ENCODE peak calls at places on chromosomes 2 and 18, in four cellular contexts. One of them, this sample, is unnamed.

GRCh38 chr2:38465789-38466127 is 88.7 kb upstream of the ATL2 start:
- DNase-seq in K562: peak
- DNase-seq in HepG2: peak
- DNase-seq in H1: peak
- DNase-seq in this sample: no peak

GRCh38 chr2:8572712-8573233 is 109.1 kb upstream of the ID2 start:
- DNase-seq in K562: no peak
- DNase-seq in HepG2: no peak
- DNase-seq in H1: no peak
- DNase-seq in this sample: no peak

GRCh38 chr2:36058953-36059352 is 296.6 kb upstream of the CRIM1 start:
- DNase-seq in K562: no peak
- DNase-seq in HepG2: no peak
- DNase-seq in H1: no peak
- DNase-seq in this sample: no peak

GRCh38 chr2:191244350-191244749 is 854 bp upstream of the MYO1B start:
- DNase-seq in K562: no peak
- DNase-seq in HepG2: no peak
- DNase-seq in H1: no peak
- DNase-seq in this sample: no peak

GRCh38 chr18:32688821-32689220 is 84.0 kb downstream of the KLHL14 start:
- DNase-seq in K562: no peak
- DNase-seq in HepG2: no peak
- DNase-seq in H1: no peak
- DNase-seq in this sample: no peak

GRCh38 chr2:172087191-172087779 is 2.0 kb downstream of the DLX1 start:
- DNase-seq in K562: no peak
- DNase-seq in HepG2: no peak
- DNase-seq in H1: no peak
- DNase-seq in this sample: no peak

GRCh38 chr18:65221736-65222135 is 529.1 kb upstream of the CDH7 start:
- DNase-seq in K562: no peak
- DNase-seq in HepG2: no peak
- DNase-seq in H1: no peak
- DNase-seq in this sample: no peak

GRCh38 chr2:45009303-45009927 is at the start of gene SIX2:
- DNase-seq in K562: no peak
- DNase-seq in HepG2: peak
- DNase-seq in H1: peak
- DNase-seq in this sample: no peak

GRCh38 chr2:38057651-38058410 is 18.1 kb downstream of the CYP1B1 start:
- DNase-seq in K562: no peak
- DNase-seq in HepG2: no peak
- DNase-seq in H1: no peak
- DNase-seq in this sample: no peak

GRCh38 chr2:235515364-235515742 is 21.5 kb downstream of the AGAP1 start:
- DNase-seq in K562: no peak
- DNase-seq in HepG2: no peak
- DNase-seq in H1: no peak
- DNase-seq in this sample: no peak

GRCh38 chr2:53476800-53477199 is 290.8 kb upstream of the CHAC2 start:
- DNase-seq in K562: no peak
- DNase-seq in HepG2: no peak
- DNase-seq in H1: no peak
- DNase-seq in this sample: no peak

GRCh38 chr18:55790296-55790695 is 202.3 kb upstream of the TCF4 start:
- DNase-seq in K562: no peak
- DNase-seq in HepG2: no peak
- DNase-seq in H1: no peak
- DNase-seq in this sample: no peak

GRCh38 chr2:72603481-72603880 is 222.4 kb downstream of the EXOC6B start:
- DNase-seq in K562: no peak
- DNase-seq in HepG2: no peak
- DNase-seq in H1: no peak
- DNase-seq in this sample: no peak

GRCh38 chr18:31722369-31722957 is 38.1 kb upstream of the B4GALT6 start:
- DNase-seq in K562: peak
- DNase-seq in HepG2: peak
- DNase-seq in H1: peak
- DNase-seq in this sample: peak

GRCh38 chr2:129793326-129793955 is 186.0 kb upstream of the RAB6C start:
- DNase-seq in K562: no peak
- DNase-seq in HepG2: no peak
- DNase-seq in H1: no peak
- DNase-seq in this sample: no peak

GRCh38 chr2:28436525-28437051 is 43.9 kb downstream of the FOSL2 start:
- DNase-seq in K562: no peak
- DNase-seq in HepG2: no peak
- DNase-seq in H1: no peak
- DNase-seq in this sample: no peak

GRCh38 chr2:186605041-186605440 is 15.2 kb downstream of the ITGAV start:
- DNase-seq in K562: no peak
- DNase-seq in HepG2: no peak
- DNase-seq in H1: no peak
- DNase-seq in this sample: no peak

DNA sequence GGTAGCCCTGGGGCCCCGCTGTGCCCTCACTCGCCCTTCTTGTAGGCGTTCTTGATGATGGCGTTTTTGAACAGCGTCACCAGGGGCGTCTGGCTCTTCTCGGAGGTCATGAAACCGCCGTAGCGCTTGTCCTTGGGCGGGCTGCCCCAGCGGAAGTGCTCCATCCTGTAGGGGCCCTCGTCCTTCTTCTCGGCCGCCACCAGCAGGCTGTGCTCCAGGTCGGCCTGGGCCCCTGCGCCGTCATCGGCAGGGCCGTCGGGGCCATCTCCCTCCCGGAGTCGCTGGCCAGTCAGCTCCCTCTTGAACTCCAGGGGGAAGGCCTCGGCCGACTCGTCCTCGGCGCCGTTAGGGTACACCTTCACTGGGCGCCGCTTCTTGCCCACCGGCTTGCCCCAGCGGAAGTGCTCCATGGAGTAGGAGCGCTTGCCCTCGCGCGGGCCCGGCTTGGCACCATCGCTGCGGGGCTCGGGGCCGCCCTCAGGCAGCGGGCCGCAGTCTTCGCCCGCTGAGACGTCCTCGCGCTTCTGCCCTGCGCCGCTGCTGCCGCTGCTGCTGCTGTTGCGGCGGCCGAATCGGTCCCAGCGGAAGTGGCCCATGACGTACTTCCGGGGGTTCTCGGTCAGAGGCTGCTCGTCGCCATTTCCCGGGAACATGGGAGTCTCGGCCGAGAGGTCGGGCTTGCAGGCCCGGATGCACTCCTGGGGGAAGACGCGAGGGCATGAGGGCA is 7.2 kb downstream of the POMC start:
- DNase-seq in K562: no peak
- DNase-seq in HepG2: no peak
- DNase-seq in H1: peak
- DNase-seq in this sample: no peak
- TF ChIP-seq TAF1 in K562: no peak
- TF ChIP-seq TAF1 in HepG2: no peak
- TF ChIP-seq TAF1 in H1: no peak
- TF ChIP-seq TAF1 in this sample: peak

DNA sequence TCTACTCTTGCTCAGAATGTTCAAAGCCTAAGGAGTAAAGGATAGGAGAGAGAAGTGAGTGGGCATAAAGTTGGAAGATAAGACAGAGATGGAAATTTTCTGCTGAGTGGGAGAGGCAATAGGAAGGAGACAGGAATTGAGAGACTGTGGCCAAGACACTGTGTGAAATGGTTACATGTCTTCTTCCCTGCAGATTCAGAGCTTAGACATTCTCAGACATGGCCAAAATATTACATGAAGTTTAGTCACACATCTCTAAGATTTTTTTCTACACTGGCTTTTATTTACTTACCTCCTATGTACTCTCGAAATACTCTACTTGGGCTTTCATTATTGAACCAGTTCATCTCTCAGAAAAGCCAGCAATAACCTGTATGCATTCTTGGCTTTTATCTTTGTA is 363.0 kb upstream of the FANCL start:
- DNase-seq in K562: no peak
- DNase-seq in HepG2: no peak
- DNase-seq in H1: no peak
- DNase-seq in this sample: no peak
- TF ChIP-seq ATF3 in K562: no peak
- TF ChIP-seq ATF3 in HepG2: no peak
- TF ChIP-seq ATF3 in H1: no peak
- TF ChIP-seq ATF3 in this sample: no peak

DNA sequence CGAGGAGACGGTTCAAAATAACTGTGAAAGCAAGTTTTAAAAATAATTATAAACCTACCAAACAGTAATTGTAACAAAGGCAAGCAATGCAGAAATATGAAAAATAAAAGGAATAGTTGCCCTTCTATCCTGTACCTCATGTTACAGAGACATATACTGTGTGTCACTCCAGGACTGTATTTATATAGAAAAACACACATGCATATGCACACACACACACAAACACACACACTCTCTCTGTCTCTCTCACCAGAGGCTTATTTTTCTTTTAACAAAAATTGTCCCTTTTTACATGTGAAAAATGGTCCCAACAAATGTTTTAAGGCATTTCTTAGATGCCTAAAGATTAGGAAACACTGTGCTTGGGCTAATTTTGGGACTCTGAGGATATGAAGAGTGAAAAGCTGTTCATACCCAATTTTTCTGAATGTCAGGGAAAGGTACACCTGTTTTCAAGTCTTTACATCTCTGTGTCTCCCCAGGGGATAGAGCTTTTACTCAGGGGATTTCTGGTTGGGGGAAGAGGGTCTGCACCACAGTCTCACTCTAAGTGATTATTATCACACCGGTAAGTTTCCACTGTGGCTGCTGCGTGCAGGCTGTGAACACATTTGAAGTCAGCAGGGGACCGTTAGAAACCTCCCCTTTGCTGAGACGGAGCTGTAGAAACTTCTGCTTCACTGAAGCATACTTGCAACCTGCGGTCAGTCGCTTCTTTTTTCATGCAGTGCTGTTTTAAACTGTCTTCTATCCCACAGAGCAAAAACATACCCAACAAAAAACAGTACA is 51.4 kb upstream of the SPAG16 start:
- DNase-seq in K562: no peak
- DNase-seq in HepG2: no peak
- DNase-seq in H1: no peak
- DNase-seq in this sample: peak
- TF ChIP-seq TAF1 in K562: no peak
- TF ChIP-seq TAF1 in HepG2: no peak
- TF ChIP-seq TAF1 in H1: no peak
- TF ChIP-seq TAF1 in this sample: peak

GRCh38 chr2:241316825-241317224 is 1.1 kb downstream of the SEPTIN2 start:
- DNase-seq in K562: no peak
- DNase-seq in HepG2: no peak
- DNase-seq in H1: no peak
- DNase-seq in this sample: no peak
- TF ChIP-seq ATF3 in K562: no peak
- TF ChIP-seq ATF3 in HepG2: no peak
- TF ChIP-seq ATF3 in H1: no peak
- TF ChIP-seq ATF3 in this sample: no peak

GRCh38 chr2:207750315-207750714 is 19.4 kb downstream of the FZD5 start:
- DNase-seq in K562: no peak
- DNase-seq in HepG2: peak
- DNase-seq in H1: no peak
- DNase-seq in this sample: no peak

GRCh38 chr2:207747653-207748560 is 21.8 kb downstream of the FZD5 start:
- DNase-seq in K562: no peak
- DNase-seq in HepG2: peak
- DNase-seq in H1: no peak
- DNase-seq in this sample: no peak

GRCh38 chr2:207750876-207751275 is 18.8 kb downstream of the FZD5 start:
- DNase-seq in K562: no peak
- DNase-seq in HepG2: no peak
- DNase-seq in H1: no peak
- DNase-seq in this sample: no peak

GRCh38 chr2:207748993-207749392 is 20.7 kb downstream of the FZD5 start:
- DNase-seq in K562: no peak
- DNase-seq in HepG2: no peak
- DNase-seq in H1: no peak
- DNase-seq in this sample: no peak

GRCh38 chr2:207749873-207750272 is 19.8 kb downstream of the FZD5 start:
- DNase-seq in K562: no peak
- DNase-seq in HepG2: no peak
- DNase-seq in H1: no peak
- DNase-seq in this sample: no peak
- TF ChIP-seq TAF1 in K562: no peak
- TF ChIP-seq TAF1 in HepG2: no peak
- TF ChIP-seq TAF1 in H1: no peak
- TF ChIP-seq TAF1 in this sample: no peak

GRCh38 chr18:49621851-49622351 is 60.0 kb downstream of the LIPG start:
- DNase-seq in K562: no peak
- DNase-seq in HepG2: no peak
- DNase-seq in H1: no peak
- DNase-seq in this sample: no peak
- TF ChIP-seq ATF3 in K562: no peak
- TF ChIP-seq ATF3 in HepG2: no peak
- TF ChIP-seq ATF3 in H1: no peak
- TF ChIP-seq ATF3 in this sample: no peak

DNA sequence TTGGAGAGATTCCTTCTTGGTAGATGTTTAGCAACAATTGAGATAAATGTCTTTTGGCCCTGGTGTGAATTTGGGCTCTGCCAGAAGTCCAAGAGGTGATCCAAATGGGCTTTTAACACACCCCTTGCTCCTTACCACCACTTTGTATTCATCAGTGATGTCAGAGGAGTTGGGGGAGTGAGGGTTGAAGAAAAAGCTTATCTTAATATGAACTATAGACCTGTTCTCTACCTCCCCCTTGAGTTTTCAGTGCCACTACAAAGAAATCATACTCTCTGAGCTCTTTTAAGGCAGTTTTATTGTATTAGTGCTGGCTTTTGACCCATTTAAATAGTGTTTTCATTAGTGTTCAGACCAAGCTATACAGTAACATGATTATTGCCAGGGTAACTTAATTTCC is 229.1 kb downstream of the PHLPP1 start:
- DNase-seq in K562: no peak
- DNase-seq in HepG2: no peak
- DNase-seq in H1: no peak
- DNase-seq in this sample: no peak
- TF ChIP-seq TAF1 in K562: no peak
- TF ChIP-seq TAF1 in HepG2: no peak
- TF ChIP-seq TAF1 in H1: no peak
- TF ChIP-seq TAF1 in this sample: no peak

GRCh38 chr18:22488554-22488953 is 70.8 kb upstream of the CTAGE1 start:
- DNase-seq in K562: peak
- DNase-seq in HepG2: no peak
- DNase-seq in H1: no peak
- DNase-seq in this sample: no peak
- TF ChIP-seq ATF3 in K562: no peak
- TF ChIP-seq ATF3 in HepG2: no peak
- TF ChIP-seq ATF3 in H1: no peak
- TF ChIP-seq ATF3 in this sample: no peak

This sample was measured in GM12878.